ENCODE peak calls at places on chromosomes 2 and 18, in eight cellular contexts. B, Q, R, O, E, F, X and C are unnamed samples. For H3K4me1, the result is how much of the 10 kb centered on the place peaks cover.

GRCh38 chr2:178962805-178963433 is 87.0 kb downstream of the CCDC141 start:
- DNase-seq in B (no peak), Q (no peak), R (no peak), O (no peak), E (no peak), F (no peak), X (no peak), C (no peak)

GRCh38 chr2:73142937-73143336 is 30.2 kb upstream of the RAB11FIP5 start:
- DNase-seq in B (no peak), Q (no peak), R (no peak), O (no peak), E (no peak), F (no peak), X (no peak), C (no peak)

GRCh38 chr2:240820607-240821428 is 799 bp upstream of the KIF1A start:
- DNase-seq in B (no peak), Q (no peak), R (no peak), O (no peak), E (no peak), F (no peak), X (no peak), C (no peak)

GRCh38 chr2:232315049-232315922 is 63.3 kb upstream of the ALPP start:
- DNase-seq in B (peak), Q (peak), R (peak), O (peak), E (peak), F (peak), X (peak), C (peak)

GRCh38 chr2:234060236-234060635 is 9.7 kb downstream of the SPP2 start:
- DNase-seq in B (no peak), Q (no peak), R (no peak), O (no peak), E (no peak), F (no peak), X (no peak), C (no peak)

GRCh38 chr2:218394298-218395089 is 5.2 kb upstream of the CTDSP1 start:
- DNase-seq in B (no peak), Q (no peak), R (no peak), O (no peak), E (peak), F (no peak), X (no peak), C (no peak)

GRCh38 chr2:54944724-54945326 is 105.4 kb downstream of the RTN4 start:
- DNase-seq in B (no peak), Q (no peak), R (no peak), O (no peak), E (no peak), F (no peak), X (no peak), C (no peak)

GRCh38 chr2:160652236-160652635 is 158.6 kb upstream of the RBMS1 start:
- DNase-seq in B (no peak), Q (no peak), R (no peak), O (no peak), E (peak), F (peak), X (no peak), C (no peak)

GRCh38 chr2:23069935-23070334 is 315.0 kb upstream of the KLHL29 start:
- DNase-seq in B (no peak), Q (no peak), R (no peak), O (no peak), E (no peak), F (no peak), X (no peak), C (no peak)

GRCh38 chr2:159600752-159601151 is 15.6 kb downstream of the BAZ2B start:
- DNase-seq in B (peak), Q (no peak), R (no peak), O (no peak), E (no peak), F (no peak), X (no peak), C (peak)

GRCh38 chr18:37385846-37386435 is 179.7 kb downstream of the CELF4 start:
- DNase-seq in B (peak), Q (no peak), R (no peak), O (peak), E (peak), F (peak), X (no peak), C (no peak)

GRCh38 chr2:72778410-72778809 is 47.4 kb downstream of the EXOC6B start:
- DNase-seq in B (peak), Q (no peak), R (no peak), O (peak), E (no peak), F (no peak), X (no peak), C (peak)

GRCh38 chr2:127424598-127425379 is 6.6 kb downstream of the PROC start:
- DNase-seq in B (no peak), Q (no peak), R (no peak), O (no peak), E (no peak), F (no peak), X (no peak), C (no peak)

GRCh38 chr2:73986085-73986680 is 1.5 kb downstream of the TET3 start:
- DNase-seq in B (no peak), Q (no peak), R (no peak), O (no peak), E (peak), F (no peak), X (no peak), C (no peak)

GRCh38 chr2:20400787-20401494 is 45.9 kb upstream of the RHOB start:
- DNase-seq in B (peak), Q (no peak), R (peak), O (peak), E (no peak), F (no peak), X (peak), C (no peak)

GRCh38 chr2:65991864-65992554 is 442.9 kb upstream of the MEIS1 start:
- DNase-seq in B (no peak), Q (peak), R (no peak), O (no peak), E (peak), F (no peak), X (no peak), C (no peak)

GRCh38 chr2:108564510-108564909 is 30.2 kb downstream of the LIMS1 start:
- DNase-seq in B (no peak), Q (no peak), R (no peak), O (no peak), E (no peak), F (no peak), X (no peak), C (no peak)

GRCh38 chr2:108560895-108561530 is 26.7 kb downstream of the LIMS1 start:
- DNase-seq in B (no peak), Q (no peak), R (no peak), O (no peak), E (no peak), F (no peak), X (no peak), C (no peak)

GRCh38 chr2:108565778-108566375 is 31.6 kb downstream of the LIMS1 start:
- DNase-seq in B (no peak), Q (no peak), R (no peak), O (no peak), E (no peak), F (peak), X (no peak), C (no peak)

GRCh38 chr2:108560241-108560811 is 26.1 kb downstream of the LIMS1 start:
- DNase-seq in B (no peak), Q (no peak), R (no peak), O (no peak), E (no peak), F (no peak), X (no peak), C (no peak)

DNA sequence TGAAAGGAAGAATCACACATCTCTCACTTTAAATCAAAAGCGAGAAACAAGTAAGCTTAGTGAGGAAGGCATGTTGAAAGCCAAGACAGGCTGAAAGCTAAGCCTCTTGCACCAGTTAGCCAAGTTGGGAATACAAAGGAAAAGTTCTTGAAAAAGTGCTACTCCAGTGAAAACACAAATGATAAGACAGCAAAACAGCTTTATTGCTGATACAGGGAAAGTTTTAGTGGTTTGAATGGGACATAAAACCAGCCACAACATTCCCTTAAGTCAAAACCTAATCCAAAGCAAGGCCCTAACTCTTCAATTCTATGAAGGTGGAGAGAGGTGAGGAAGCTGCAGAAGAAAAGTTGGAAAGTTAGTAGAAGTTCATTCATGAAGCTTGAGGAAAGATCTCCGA is 28.0 kb downstream of the LIMS1 start:
- DNase-seq in B (no peak), Q (no peak), R (no peak), O (no peak), E (no peak), F (no peak), X (no peak), C (no peak)
- H3K4me1 ChIP-seq in B (under half), Q (under half), R (under half), O (under half), E (under half), F (under half), X (under half), C (under half)

GRCh38 chr2:109711230-109712125 is 82.6 kb upstream of the RGPD5 start:
- DNase-seq in B (no peak), Q (peak), R (no peak), O (no peak), E (no peak), F (no peak), X (peak), C (no peak)

GRCh38 chr2:109712746-109713145 is 81.4 kb upstream of the RGPD5 start:
- DNase-seq in B (no peak), Q (peak), R (no peak), O (no peak), E (no peak), F (no peak), X (no peak), C (no peak)

GRCh38 chr2:109712126-109712455 is 82.0 kb upstream of the RGPD5 start:
- DNase-seq in B (no peak), Q (peak), R (peak), O (no peak), E (no peak), F (no peak), X (peak), C (no peak)

GRCh38 chr2:109718139-109718538 is 76.0 kb upstream of the RGPD5 start:
- DNase-seq in B (no peak), Q (no peak), R (no peak), O (no peak), E (no peak), F (no peak), X (no peak), C (no peak)

GRCh38 chr2:109715302-109715937 is 78.7 kb upstream of the RGPD5 start:
- DNase-seq in B (no peak), Q (peak), R (peak), O (no peak), E (peak), F (no peak), X (peak), C (peak)
- TF ChIP-seq CTCF in B (peak), Q (no peak), R (peak), O (no peak), E (peak), F (peak), X (peak), C (peak)

GRCh38 chr2:9630001-9630749 is 622 bp downstream of the YWHAQ start:
- DNase-seq in B (peak), Q (peak), R (peak), O (peak), E (peak), F (peak), X (peak), C (peak)
- H3K4me1 ChIP-seq in B (under half), Q (half or more), R (under half), O (under half), E (under half), F (under half), X (half or more), C (under half)

DNA sequence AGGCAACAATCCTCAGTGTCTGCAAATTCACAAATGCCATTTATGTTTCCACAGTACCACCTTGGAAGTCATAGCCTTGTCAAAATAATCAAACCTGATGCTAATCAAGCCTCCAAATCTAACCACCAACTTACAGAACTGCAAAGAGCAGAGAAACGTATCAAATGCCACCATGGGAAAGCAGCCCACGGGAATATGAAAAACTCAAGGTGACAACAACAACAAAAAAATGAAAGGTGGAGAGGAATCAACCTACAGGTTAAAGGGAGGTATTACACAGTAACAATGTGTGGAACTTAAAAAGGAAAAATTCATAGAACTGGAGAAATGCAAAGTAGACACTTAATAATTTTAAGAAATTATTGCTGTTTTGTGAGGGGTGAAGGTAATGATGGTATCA is 46.7 kb downstream of the CD226 start:
- DNase-seq in B (no peak), Q (no peak), R (no peak), O (no peak), E (no peak), F (no peak), X (no peak), C (no peak)
- TF ChIP-seq CTCF in B (no peak), Q (no peak), R (no peak), O (peak), E (no peak), F (no peak), X (no peak), C (peak)

GRCh38 chr2:43134571-43134889 is 91.9 kb downstream of the ZFP36L2 start:
- DNase-seq in B (no peak), Q (peak), R (no peak), O (no peak), E (no peak), F (no peak), X (no peak), C (no peak)
- H3K4me1 ChIP-seq in B (under half), Q (half or more), R (under half), O (under half), E (half or more), F (under half), X (under half), C (under half)

DNA sequence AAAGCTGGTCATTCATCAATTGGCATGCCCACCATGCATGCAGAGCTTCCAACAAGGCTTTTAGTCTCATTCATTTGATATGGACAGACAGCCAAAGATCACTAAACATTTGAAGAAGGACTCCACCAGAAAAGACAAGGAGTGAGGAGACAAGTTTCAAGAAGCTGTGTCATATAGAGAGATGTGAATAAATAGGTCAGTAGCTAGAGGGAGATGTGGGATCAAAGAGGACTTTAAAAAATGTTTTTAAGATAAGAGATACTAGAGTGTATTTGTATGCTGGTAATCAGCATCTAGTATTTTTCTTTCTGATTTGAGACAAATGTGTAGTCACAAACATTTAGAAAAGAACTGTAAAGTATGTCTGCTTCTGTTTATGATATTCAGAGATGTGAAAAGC is 48.5 kb downstream of the ANTXR1 start:
- DNase-seq in B (no peak), Q (no peak), R (no peak), O (peak), E (no peak), F (no peak), X (no peak), C (no peak)
- TF ChIP-seq CTCF in B (no peak), Q (no peak), R (no peak), O (peak), E (no peak), F (no peak), X (no peak), C (peak)